ENCODE peak calls at places on chromosome 2, in six cellular contexts. M is T-helper 1 cell, U is NCI-H1092, B is endodermal cell, Q is ureter, P is MV-4-11. K is an unnamed sample.

GRCh38 chr2:176504431-176504830 is 235.2 kb downstream of the MTX2 start:
- DNase-seq in M (no peak), U (no peak), B (no peak), Q (no peak), P (no peak), K (no peak)

GRCh38 chr2:2877427-2877826 is 500.2 kb downstream of the EIPR1 start:
- DNase-seq in M (no peak), U (no peak), B (no peak), Q (no peak), P (no peak), K (peak)

GRCh38 chr2:227238242-227239237 is 74.1 kb downstream of the COL4A3 start:
- DNase-seq in M (peak), U (peak), B (peak), Q (peak), P (peak), K (peak)

GRCh38 chr2:78682781-78683180 is 342.7 kb upstream of the REG3G start:
- DNase-seq in M (no peak), U (no peak), B (no peak), Q (no peak), P (peak), K (no peak)

GRCh38 chr2:236828820-236829219 is 256.9 kb upstream of the COPS8 start:
- DNase-seq in M (no peak), U (no peak), B (no peak), Q (no peak), P (no peak), K (no peak)

GRCh38 chr2:109129356-109129920 is 433 bp downstream of the SH3RF3 start:
- DNase-seq in M (no peak), U (no peak), B (peak), Q (peak), P (no peak), K (no peak)

GRCh38 chr2:217086038-217086522 is 226.2 kb upstream of the TNP1 start:
- DNase-seq in M (no peak), U (no peak), B (peak), Q (no peak), P (peak), K (no peak)

GRCh38 chr2:240419723-240420122 is 15.7 kb upstream of the GPC1 start:
- DNase-seq in M (no peak), U (no peak), B (no peak), Q (no peak), P (no peak), K (no peak)

GRCh38 chr2:120854766-120855530 is 119.3 kb downstream of the GLI2 start:
- DNase-seq in M (no peak), U (no peak), B (peak), Q (no peak), P (no peak), K (no peak)

GRCh38 chr2:53970095-53970897 is 497 bp downstream of the PSME4 start:
- DNase-seq in M (peak), U (no peak), B (peak), Q (peak), P (peak), K (peak)

GRCh38 chr2:171807831-171808393 is 86.1 kb downstream of the SLC25A12 start:
- DNase-seq in M (no peak), U (no peak), B (no peak), Q (no peak), P (peak), K (no peak)

GRCh38 chr2:144570566-144570965 is 50.6 kb upstream of the ZEB2 start:
- DNase-seq in M (no peak), U (no peak), B (no peak), Q (no peak), P (no peak), K (no peak)

GRCh38 chr2:12340164-12340563 is 376.6 kb upstream of the TRIB2 start:
- DNase-seq in M (no peak), U (no peak), B (no peak), Q (no peak), P (no peak), K (no peak)

GRCh38 chr2:214310319-214310718 is 100.5 kb upstream of the VWC2L start:
- DNase-seq in M (no peak), U (no peak), B (peak), Q (no peak), P (no peak), K (no peak)

GRCh38 chr2:66567000-66567399 is 132.1 kb downstream of the MEIS1 start:
- DNase-seq in M (no peak), U (no peak), B (no peak), Q (no peak), P (peak), K (no peak)

GRCh38 chr2:231364961-231365810 is 30.3 kb upstream of the B3GNT7 start:
- DNase-seq in M (no peak), U (no peak), B (no peak), Q (no peak), P (no peak), K (peak)

K was measured in putamen.